ENCODE peak calls at places on chromosome 7, in nine cellular contexts. I is K562; O is hepatocyte; D is prostate gland; Y is naive thymus-derived CD4-positive, alpha-beta T cell; E is pancreas; Q is kidney; Z is cardiac muscle cell; P is ovary. A is an unnamed sample. For H3K36me3, the result is how much of the 10 kb centered on the place peaks cover.

GRCh38 chr7:134747326-134747725 is 32.1 kb upstream of the CALD1 start:
- DNase-seq in Y (no peak), E (no peak), Z (no peak), D (no peak), O (no peak), Q (no peak), P (no peak), I (no peak), A (no peak)

GRCh38 chr7:104980969-104981670 is 32.9 kb upstream of the KMT2E start:
- DNase-seq in O (peak), Q (no peak), Z (peak), P (no peak), Y (peak), D (no peak), E (no peak), I (peak), A (peak)

GRCh38 chr7:1571261-1571650 is 1.4 kb upstream of the PSMG3 start:
- DNase-seq in I (no peak), O (peak), Q (no peak), D (no peak), Z (peak), E (no peak), P (no peak), Y (no peak), A (no peak)

GRCh38 chr7:2773608-2774007 is 70.5 kb downstream of the GNA12 start:
- DNase-seq in Y (no peak), D (no peak), Q (no peak), P (no peak), I (no peak), O (no peak), Z (no peak), E (no peak), A (no peak)

GRCh38 chr7:124399941-124400340 is 365.7 kb downstream of the GPR37 start:
- DNase-seq in I (no peak), Q (no peak), Z (no peak), Y (no peak), O (no peak), D (no peak), E (no peak), P (no peak), A (no peak)

GRCh38 chr7:84509522-84509921 is 314.9 kb upstream of the SEMA3A start:
- DNase-seq in I (no peak), P (no peak), O (no peak), Y (no peak), E (no peak), Z (peak), D (no peak), Q (no peak), A (no peak)

GRCh38 chr7:108289852-108290251 is 159.7 kb upstream of the LAMB4 start:
- DNase-seq in Z (no peak), E (no peak), Q (no peak), O (no peak), I (no peak), P (no peak), D (no peak), Y (no peak), A (no peak)

GRCh38 chr7:123624527-123625183 is 23.0 kb downstream of the ASB15 start:
- DNase-seq in E (peak), P (peak), Y (peak), I (peak), D (no peak), O (peak), Z (peak), Q (no peak), A (peak)

GRCh38 chr7:42915356-42915755 is 3.5 kb upstream of the C7orf25 start:
- DNase-seq in Y (no peak), I (no peak), P (no peak), O (no peak), Z (peak), D (no peak), Q (no peak), E (no peak), A (no peak)

GRCh38 chr7:43637114-43637806 is 54.4 kb downstream of the STK17A start:
- DNase-seq in D (no peak), I (no peak), Z (no peak), Y (peak), E (no peak), P (no peak), Q (no peak), O (no peak), A (no peak)

GRCh38 chr7:107622429-107622828 is 38.2 kb upstream of the SLC26A4 start:
- DNase-seq in D (no peak), Z (peak), I (no peak), E (no peak), P (no peak), Y (no peak), O (peak), Q (no peak), A (no peak)

GRCh38 chr7:19558527-19558926 is 150.3 kb downstream of the POLR1F start:
- DNase-seq in Z (peak), Y (no peak), I (no peak), E (no peak), P (no peak), D (no peak), Q (no peak), O (no peak), A (no peak)

GRCh38 chr7:32062150-32062549 is 8.1 kb downstream of the PDE1C start:
- DNase-seq in E (no peak), D (peak), Y (no peak), Z (peak), O (peak), I (peak), P (peak), Q (no peak), A (peak)

GRCh38 chr7:152402384-152403250 is 33.2 kb downstream of the KMT2C start:
- DNase-seq in Y (no peak), P (no peak), I (no peak), D (no peak), O (no peak), Q (no peak), E (no peak), Z (peak), A (no peak)

GRCh38 chr7:139829654-139830130 is 628 bp downstream of the TBXAS1 start:
- DNase-seq in Q (no peak), P (no peak), D (no peak), I (no peak), E (no peak), Z (peak), Y (no peak), O (no peak), A (no peak)

GRCh38 chr7:103106336-103107070 is 31.6 kb downstream of the ARMC10 start:
- DNase-seq in Y (no peak), E (no peak), D (no peak), Z (peak), Q (peak), P (peak), O (peak), I (no peak), A (peak)

GRCh38 chr7:123143206-123143605 is 56.6 kb downstream of the SLC13A1 start:
- DNase-seq in I (no peak), E (no peak), Q (no peak), O (no peak), Z (no peak), D (no peak), Y (no peak), P (no peak), A (no peak)

GRCh38 chr7:151189038-151189437 is 2.0 kb upstream of the ASB10 start:
- DNase-seq in Y (no peak), Q (no peak), P (no peak), O (no peak), Z (no peak), I (no peak), E (no peak), D (no peak), A (no peak)

GRCh38 chr7:151193203-151193602 is 6.2 kb upstream of the ASB10 start:
- DNase-seq in O (no peak), Z (no peak), I (no peak), P (no peak), E (no peak), D (no peak), Y (no peak), Q (no peak), A (no peak)

GRCh38 chr7:151194188-151194587 is 7.1 kb upstream of the ASB10 start:
- DNase-seq in O (no peak), P (no peak), Y (no peak), D (no peak), Q (no peak), Z (no peak), I (no peak), E (no peak), A (no peak)

GRCh38 chr7:151192002-151192539 is 5.0 kb upstream of the ASB10 start:
- DNase-seq in Y (no peak), I (no peak), P (no peak), Q (no peak), Z (no peak), E (no peak), O (no peak), D (no peak), A (no peak)

DNA sequence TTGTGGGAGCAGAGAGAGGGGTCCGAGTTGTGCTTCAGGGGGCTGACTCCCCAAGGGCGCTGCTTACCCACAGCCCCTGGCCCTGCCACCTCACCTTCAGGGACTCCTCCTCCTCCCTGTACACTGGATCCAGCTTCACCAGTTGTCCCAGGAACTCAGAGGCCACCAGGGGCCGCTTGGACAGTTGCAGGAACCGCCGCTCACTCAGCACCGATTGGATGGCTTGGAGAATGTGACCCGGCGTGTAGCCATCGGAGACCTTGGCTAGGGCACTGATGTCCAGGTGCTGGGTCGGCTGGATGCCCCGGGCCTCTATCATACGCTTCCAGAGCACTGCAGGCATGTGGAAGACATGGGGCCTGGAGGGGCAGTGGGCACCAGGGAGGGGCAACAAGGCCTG is 4.5 kb upstream of the ASB10 start:
- DNase-seq in P (no peak), O (no peak), Y (no peak), Z (no peak), D (no peak), I (no peak), E (no peak), Q (no peak), A (no peak)
- H3K27ac ChIP-seq in P (no peak), O (no peak), Y (no peak), Z (no peak), D (no peak), I (no peak), E (no peak), Q (no peak), A (no peak)

GRCh38 chr7:8282871-8283270 is 20.9 kb upstream of the ICA1 start:
- DNase-seq in P (no peak), Y (no peak), I (no peak), Z (no peak), Q (no peak), D (no peak), O (no peak), E (no peak), A (no peak)
- H3K36me3 ChIP-seq in P (under half), Y (under half), I (under half), Z (under half), Q (under half), D (under half), O (under half), E (under half), A (under half)

DNA sequence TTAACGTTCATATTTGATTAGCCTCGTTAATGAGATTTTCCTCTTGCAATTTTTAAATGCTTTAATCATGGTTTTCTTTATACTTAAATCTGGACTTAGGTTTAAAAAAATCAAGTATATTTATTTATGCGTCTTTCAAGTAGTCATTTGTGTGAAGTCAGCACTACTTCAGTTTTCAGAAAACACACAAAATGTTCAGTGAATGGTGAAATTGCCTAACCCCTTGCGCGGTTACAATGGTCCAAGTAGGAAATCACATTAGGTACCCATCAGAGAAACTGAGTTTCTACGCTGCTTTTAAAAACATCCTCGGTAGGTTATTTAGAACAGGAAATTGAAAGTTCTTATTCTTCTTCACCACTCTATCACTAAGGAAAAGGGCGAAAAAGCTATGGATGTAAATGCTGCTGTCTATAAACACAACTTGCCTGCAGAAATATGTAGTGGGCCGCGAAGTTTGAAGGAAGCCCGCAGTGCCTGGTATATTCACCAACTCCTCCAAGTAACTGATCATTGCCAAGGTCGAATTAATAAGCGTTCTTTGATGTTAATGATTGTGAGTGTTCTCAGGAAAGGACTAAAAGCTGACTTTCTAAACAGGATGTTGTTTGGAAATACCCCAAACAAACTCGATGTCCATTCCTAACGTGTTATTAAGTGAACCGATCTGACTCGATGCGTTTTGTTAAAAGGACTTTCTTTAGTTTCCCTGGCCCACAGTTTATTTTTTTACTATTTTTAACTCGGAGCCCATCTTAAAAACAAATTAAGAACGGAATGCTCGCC is 1.0 kb downstream of the SYPL1 start:
- DNase-seq in D (no peak), Q (no peak), I (no peak), O (no peak), Z (peak), E (no peak), P (no peak), Y (no peak), A (no peak)
- H3K27ac ChIP-seq in D (peak), Q (peak), I (peak), O (peak), Z (peak), E (peak), P (peak), Y (peak), A (no peak)

DNA sequence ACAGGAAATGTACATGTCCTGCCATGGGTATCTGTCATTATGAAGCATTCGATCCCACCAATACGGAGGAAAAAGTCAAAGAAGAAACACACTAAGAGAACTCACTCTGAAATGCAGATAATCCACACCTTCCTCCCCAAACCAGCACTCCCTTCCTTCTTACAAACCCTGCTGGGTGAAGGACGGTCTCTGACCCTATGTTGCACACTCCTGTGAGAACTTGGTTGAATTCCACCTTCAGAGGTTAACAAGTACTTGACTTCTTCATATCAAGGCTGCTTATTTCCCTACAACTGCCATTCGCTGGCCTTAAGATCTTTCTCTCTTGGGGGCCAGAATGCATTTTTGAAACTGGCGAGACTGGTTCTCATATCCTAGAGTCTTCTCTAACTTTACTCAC is 16.6 kb downstream of the YWHAG start:
- DNase-seq in Y (no peak), E (no peak), P (no peak), Q (no peak), I (no peak), D (no peak), O (no peak), Z (no peak), A (no peak)
- H3K36me3 ChIP-seq in Y (under half), E (under half), P (under half), Q (under half), I (half or more), D (under half), O (under half), Z (under half), A (under half)

GRCh38 chr7:86592185-86592584 is 51.5 kb upstream of the GRM3 start:
- DNase-seq in E (no peak), O (no peak), Q (no peak), Y (no peak), I (no peak), P (no peak), Z (no peak), D (no peak), A (no peak)
- H3K27ac ChIP-seq in E (no peak), O (no peak), Q (no peak), Y (no peak), I (no peak), P (no peak), Z (no peak), D (no peak), A (no peak)

DNA sequence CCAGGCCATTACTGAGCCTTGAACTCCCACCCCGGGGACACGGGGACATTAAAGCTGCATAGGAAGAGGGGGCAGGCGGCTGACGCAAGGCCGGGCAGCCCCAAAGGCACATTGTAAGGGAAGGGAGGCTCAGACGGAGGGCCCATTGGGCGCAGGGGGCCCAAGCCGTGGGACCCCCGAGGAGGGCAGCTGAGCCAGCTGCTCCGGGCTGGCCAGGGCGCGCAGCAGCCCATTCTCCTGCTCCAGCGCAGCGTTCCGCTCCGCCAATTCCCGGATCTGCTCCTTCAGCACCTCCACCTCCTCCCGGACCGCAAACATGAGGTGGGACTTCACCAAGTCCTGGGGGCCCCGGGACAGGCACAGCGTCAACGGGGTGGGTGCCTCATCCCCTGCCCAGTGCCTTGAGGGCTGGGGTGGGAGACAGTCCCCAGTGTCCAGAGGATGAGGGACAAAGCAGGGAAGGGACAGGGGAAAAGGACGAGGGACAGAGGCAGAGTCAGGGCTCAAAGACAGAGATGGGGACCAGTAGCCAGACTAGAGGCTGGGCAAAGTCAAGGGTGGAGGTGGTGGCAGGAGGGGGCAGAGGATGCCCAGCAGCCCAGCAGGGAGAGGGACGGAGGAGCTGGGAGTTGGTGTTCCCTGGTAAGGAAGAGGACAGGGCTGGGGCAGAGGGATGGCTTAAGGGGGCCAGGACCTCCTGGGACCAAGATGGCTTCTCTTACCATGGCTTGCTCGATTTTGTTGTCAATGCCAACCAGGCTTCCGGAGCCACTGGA is 3.0 kb upstream of the SPACDR start:
- DNase-seq in O (no peak), Y (no peak), Z (no peak), I (no peak), Q (no peak), E (no peak), P (no peak), D (no peak), A (no peak)
- H3K36me3 ChIP-seq in O (under half), Y (under half), Z (under half), I (under half), Q (under half), E (under half), P (under half), D (under half), A (under half)

DNA sequence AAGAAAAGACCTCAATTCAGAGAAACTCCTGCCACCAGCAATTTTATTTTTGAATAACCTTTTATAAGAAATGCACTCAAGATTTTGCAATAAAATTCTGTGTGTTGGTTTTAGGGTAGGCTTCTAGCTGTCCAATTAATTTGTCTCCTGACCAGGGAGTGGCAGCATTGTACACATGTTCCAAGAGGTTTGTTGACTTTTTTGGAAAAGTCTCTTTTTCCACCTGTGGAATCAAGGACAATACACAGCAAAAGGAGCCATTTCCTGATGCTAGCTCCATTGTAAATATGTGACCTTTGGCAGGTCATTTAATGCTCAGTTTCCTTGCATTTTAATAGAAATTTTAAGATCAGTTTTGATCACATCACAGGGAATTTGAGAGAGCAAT is 1.8 kb downstream of the GIMAP5 start:
- DNase-seq in Z (no peak), Y (no peak), Q (no peak), D (no peak), P (no peak), E (no peak), I (no peak), O (no peak), A (no peak)
- H3K27ac ChIP-seq in Z (no peak), Y (peak), Q (peak), D (peak), P (no peak), E (no peak), I (no peak), O (no peak), A (no peak)

A was measured in iPS DF 6.9.